ENCODE peak calls at places on chromosomes 5 and 9, in five cellular contexts. One of them, this sample, is unnamed.

GRCh38 chr5:127419007-127419406 is 98.4 kb upstream of the PRRC1 start:
- DNase-seq in HS-27A: no peak
- DNase-seq in BJ: no peak
- DNase-seq in Caki2: no peak
- DNase-seq in NCI-H2029 treated with DMSO at 0.1 percent for 48 hours: no peak
- DNase-seq in this sample: no peak

GRCh38 chr5:65727491-65728156 is 5.6 kb downstream of the NLN start:
- DNase-seq in HS-27A: no peak
- DNase-seq in BJ: no peak
- DNase-seq in Caki2: peak; percentile 65
- DNase-seq in NCI-H2029 treated with DMSO at 0.1 percent for 48 hours: no peak
- DNase-seq in this sample: no peak

GRCh38 chr9:96462538-96462937 is 12.6 kb downstream of the HABP4 start:
- DNase-seq in HS-27A: no peak
- DNase-seq in BJ: no peak
- DNase-seq in Caki2: no peak
- DNase-seq in NCI-H2029 treated with DMSO at 0.1 percent for 48 hours: no peak
- DNase-seq in this sample: no peak

GRCh38 chr5:179805529-179806249 is 977 bp downstream of the MGAT4B start:
- DNase-seq in HS-27A: no peak
- DNase-seq in BJ: no peak
- DNase-seq in Caki2: peak; percentile 45
- DNase-seq in NCI-H2029 treated with DMSO at 0.1 percent for 48 hours: no peak
- DNase-seq in this sample: peak; percentile 69

GRCh38 chr5:108148715-108149139 is 233.2 kb downstream of the FBXL17 start:
- DNase-seq in HS-27A: peak; percentile 1
- DNase-seq in BJ: peak; percentile 7
- DNase-seq in Caki2: no peak
- DNase-seq in NCI-H2029 treated with DMSO at 0.1 percent for 48 hours: no peak
- DNase-seq in this sample: no peak

GRCh38 chr9:37414503-37414943 is 8.0 kb upstream of the GRHPR start:
- DNase-seq in HS-27A: no peak
- DNase-seq in BJ: no peak
- DNase-seq in Caki2: no peak
- DNase-seq in NCI-H2029 treated with DMSO at 0.1 percent for 48 hours: no peak
- DNase-seq in this sample: no peak

GRCh38 chr9:3954950-3955670 is 344.8 kb downstream of the GLIS3 start:
- DNase-seq in HS-27A: no peak
- DNase-seq in BJ: no peak
- DNase-seq in Caki2: no peak
- DNase-seq in NCI-H2029 treated with DMSO at 0.1 percent for 48 hours: no peak
- DNase-seq in this sample: no peak

GRCh38 chr9:16613605-16614004 is 256.9 kb downstream of the BNC2 start:
- DNase-seq in HS-27A: no peak
- DNase-seq in BJ: no peak
- DNase-seq in Caki2: no peak
- DNase-seq in NCI-H2029 treated with DMSO at 0.1 percent for 48 hours: no peak
- DNase-seq in this sample: no peak

GRCh38 chr5:173486826-173487225 is 129.6 kb downstream of the BOD1 start:
- DNase-seq in HS-27A: no peak
- DNase-seq in BJ: no peak
- DNase-seq in Caki2: no peak
- DNase-seq in NCI-H2029 treated with DMSO at 0.1 percent for 48 hours: no peak
- DNase-seq in this sample: no peak

GRCh38 chr9:137077758-137078693 is 709 bp downstream of the UAP1L1 start:
- DNase-seq in HS-27A: no peak
- DNase-seq in BJ: no peak
- DNase-seq in Caki2: no peak
- DNase-seq in NCI-H2029 treated with DMSO at 0.1 percent for 48 hours: no peak
- DNase-seq in this sample: peak; percentile 67

GRCh38 chr9:131635285-131635684 is 90.0 kb downstream of the PRRT1B start:
- DNase-seq in HS-27A: peak; percentile 53
- DNase-seq in BJ: peak; percentile 95
- DNase-seq in Caki2: peak; percentile 92
- DNase-seq in NCI-H2029 treated with DMSO at 0.1 percent for 48 hours: peak; percentile 78
- DNase-seq in this sample: peak; percentile 84

GRCh38 chr5:52007230-52007858 is 624.1 kb downstream of the ISL1 start:
- DNase-seq in HS-27A: no peak
- DNase-seq in BJ: peak; percentile 1
- DNase-seq in Caki2: peak; percentile 17
- DNase-seq in NCI-H2029 treated with DMSO at 0.1 percent for 48 hours: peak; percentile 59
- DNase-seq in this sample: no peak

GRCh38 chr9:135724186-135724797 is 22.3 kb downstream of the KCNT1 start:
- DNase-seq in HS-27A: no peak
- DNase-seq in BJ: no peak
- DNase-seq in Caki2: no peak
- DNase-seq in NCI-H2029 treated with DMSO at 0.1 percent for 48 hours: no peak
- DNase-seq in this sample: no peak

GRCh38 chr9:94623253-94623652 is 16.1 kb downstream of the FBP1 start:
- DNase-seq in HS-27A: no peak
- DNase-seq in BJ: no peak
- DNase-seq in Caki2: no peak
- DNase-seq in NCI-H2029 treated with DMSO at 0.1 percent for 48 hours: no peak
- DNase-seq in this sample: peak; percentile 46

GRCh38 chr5:125176005-125176390 is 429.6 kb upstream of the ZNF608 start:
- DNase-seq in HS-27A: no peak
- DNase-seq in BJ: no peak
- DNase-seq in Caki2: no peak
- DNase-seq in NCI-H2029 treated with DMSO at 0.1 percent for 48 hours: no peak
- DNase-seq in this sample: no peak

GRCh38 chr9:136328622-136329041 is 1.3 kb downstream of the GPSM1 start:
- DNase-seq in HS-27A: no peak
- DNase-seq in BJ: no peak
- DNase-seq in Caki2: no peak
- DNase-seq in NCI-H2029 treated with DMSO at 0.1 percent for 48 hours: no peak
- DNase-seq in this sample: no peak

GRCh38 chr9:135959814-135960213 is 1.4 kb downstream of the UBAC1 start:
- DNase-seq in HS-27A: no peak
- DNase-seq in BJ: no peak
- DNase-seq in Caki2: no peak
- DNase-seq in NCI-H2029 treated with DMSO at 0.1 percent for 48 hours: no peak
- DNase-seq in this sample: peak; percentile 38

GRCh38 chr9:131394464-131395026 is 659 bp downstream of the PRRC2B start:
- DNase-seq in HS-27A: no peak
- DNase-seq in BJ: no peak
- DNase-seq in Caki2: peak; percentile 33
- DNase-seq in NCI-H2029 treated with DMSO at 0.1 percent for 48 hours: no peak
- DNase-seq in this sample: peak; percentile 72

GRCh38 chr9:37966443-37967271 is 62.7 kb upstream of the SLC25A51 start:
- DNase-seq in HS-27A: no peak
- DNase-seq in BJ: no peak
- DNase-seq in Caki2: peak; percentile 87
- DNase-seq in NCI-H2029 treated with DMSO at 0.1 percent for 48 hours: no peak
- DNase-seq in this sample: no peak

GRCh38 chr5:88666761-88667186 is 216.2 kb downstream of the MEF2C start:
- DNase-seq in HS-27A: no peak
- DNase-seq in BJ: no peak
- DNase-seq in Caki2: peak; percentile 77
- DNase-seq in NCI-H2029 treated with DMSO at 0.1 percent for 48 hours: no peak
- DNase-seq in this sample: no peak

GRCh38 chr9:33445941-33446506 is 1.4 kb downstream of the AQP3 start:
- DNase-seq in HS-27A: no peak
- DNase-seq in BJ: no peak
- DNase-seq in Caki2: no peak
- DNase-seq in NCI-H2029 treated with DMSO at 0.1 percent for 48 hours: no peak
- DNase-seq in this sample: no peak

GRCh38 chr9:21828853-21829405 is 26.5 kb downstream of the MTAP start:
- DNase-seq in HS-27A: no peak
- DNase-seq in BJ: no peak
- DNase-seq in Caki2: no peak
- DNase-seq in NCI-H2029 treated with DMSO at 0.1 percent for 48 hours: no peak
- DNase-seq in this sample: no peak

GRCh38 chr9:135147473-135147805 is 60.0 kb downstream of the OLFM1 start:
- DNase-seq in HS-27A: no peak
- DNase-seq in BJ: no peak
- DNase-seq in Caki2: no peak
- DNase-seq in NCI-H2029 treated with DMSO at 0.1 percent for 48 hours: no peak
- DNase-seq in this sample: no peak